ENCODE peak calls at places on chromosomes 3 and 15, in seven cellular contexts. Y, A, W, I, V, Q and K are unnamed samples. For H3K9me3 and H3K4me1, the result is how much of the 10 kb centered on the place peaks cover.

GRCh38 chr3:111621535-111621934 is 26.4 kb upstream of the ZBED2 start:
- DNase-seq in I (no peak), W (no peak), V (no peak), A (no peak), Y (peak), Q (no peak), K (peak)

GRCh38 chr3:187621881-187622280 is 48.3 kb downstream of the SST start:
- DNase-seq in A (no peak), W (no peak), Y (peak), I (no peak), V (no peak), Q (no peak), K (no peak)

GRCh38 chr15:69526086-69526485 is 73.5 kb downstream of the RPLP1 start:
- DNase-seq in Q (no peak), Y (no peak), I (peak), W (no peak), V (no peak), A (no peak), K (no peak)

GRCh38 chr3:107441617-107442016 is 64.4 kb downstream of the CCDC54 start:
- DNase-seq in W (no peak), Q (no peak), Y (no peak), I (no peak), A (no peak), V (no peak), K (peak)

GRCh38 chr15:72312605-72313447 is 7.1 kb downstream of the CELF6 start:
- DNase-seq in Q (peak), I (peak), A (peak), W (peak), Y (peak), V (peak), K (peak)

GRCh38 chr3:156218353-156218744 is 98.0 kb downstream of the KCNAB1 start:
- DNase-seq in Y (no peak), V (no peak), I (no peak), W (no peak), A (no peak), Q (no peak), K (no peak)

GRCh38 chr3:133474251-133474801 is 74.5 kb downstream of the BFSP2 start:
- DNase-seq in I (peak), W (no peak), Q (no peak), A (no peak), Y (peak), V (peak), K (peak)

GRCh38 chr15:46442196-46442595 is 807.4 kb downstream of the SQOR start:
- DNase-seq in W (no peak), Q (no peak), V (no peak), I (no peak), A (no peak), Y (no peak), K (peak)

GRCh38 chr3:110685630-110686029 is 386.0 kb upstream of the NECTIN3 start:
- DNase-seq in Q (no peak), W (no peak), A (no peak), I (no peak), V (no peak), Y (peak), K (no peak)

GRCh38 chr3:25971736-25972135 is 181.8 kb downstream of the OXSM start:
- DNase-seq in I (no peak), W (no peak), V (no peak), A (no peak), Q (no peak), Y (no peak), K (no peak)

GRCh38 chr15:51132384-51133139 is 37.9 kb upstream of the TNFAIP8L3 start:
- DNase-seq in Q (peak), V (peak), I (peak), A (no peak), Y (peak), W (no peak), K (peak)

GRCh38 chr3:12663311-12663935 is 494 bp downstream of the RAF1 start:
- DNase-seq in W (peak), I (peak), A (no peak), Y (no peak), V (no peak), Q (peak), K (peak)

GRCh38 chr3:185540705-185541104 is 11.7 kb downstream of the LIPH start:
- DNase-seq in W (no peak), Y (no peak), V (no peak), I (no peak), A (no peak), Q (no peak), K (no peak)

GRCh38 chr3:94036909-94037507 is 8.6 kb upstream of the STX19 start:
- DNase-seq in A (no peak), I (no peak), W (no peak), Y (peak), Q (no peak), V (no peak), K (peak)

GRCh38 chr15:27260523-27260922 is 289.5 kb downstream of the GABRG3 start:
- DNase-seq in A (no peak), V (no peak), I (no peak), Q (no peak), W (no peak), Y (no peak), K (no peak)

GRCh38 chr15:75215107-75216004 is 13.7 kb downstream of the C15orf39 start:
- DNase-seq in V (no peak), Y (no peak), I (no peak), W (no peak), Q (no peak), A (no peak), K (no peak)

GRCh38 chr3:146796078-146796477 is 190.9 kb upstream of the PLSCR5 start:
- DNase-seq in V (no peak), Y (no peak), W (no peak), I (no peak), Q (no peak), A (no peak), K (no peak)

GRCh38 chr3:185161761-185162160 is 8.9 kb upstream of the C3orf70 start:
- DNase-seq in I (no peak), Y (no peak), V (no peak), W (no peak), A (no peak), Q (no peak), K (no peak)

GRCh38 chr3:31502803-31503221 is 29.9 kb upstream of the STT3B start:
- DNase-seq in Q (no peak), V (no peak), Y (no peak), I (no peak), A (no peak), W (no peak), K (no peak)

GRCh38 chr3:76365284-76365683 is 579.9 kb upstream of the ZNF717 start:
- DNase-seq in A (no peak), W (no peak), I (no peak), Q (no peak), Y (no peak), V (no peak), K (no peak)

GRCh38 chr3:76367281-76367680 is 581.9 kb upstream of the ZNF717 start:
- DNase-seq in I (no peak), Y (no peak), V (no peak), A (no peak), Q (no peak), W (no peak), K (no peak)

GRCh38 chr3:76370749-76371148 is 585.4 kb upstream of the ZNF717 start:
- DNase-seq in I (no peak), W (no peak), A (no peak), Y (no peak), Q (no peak), V (no peak), K (no peak)

GRCh38 chr3:76372497-76372896 is 587.1 kb upstream of the ZNF717 start:
- DNase-seq in Y (no peak), I (no peak), V (no peak), W (no peak), Q (no peak), A (no peak), K (no peak)

DNA sequence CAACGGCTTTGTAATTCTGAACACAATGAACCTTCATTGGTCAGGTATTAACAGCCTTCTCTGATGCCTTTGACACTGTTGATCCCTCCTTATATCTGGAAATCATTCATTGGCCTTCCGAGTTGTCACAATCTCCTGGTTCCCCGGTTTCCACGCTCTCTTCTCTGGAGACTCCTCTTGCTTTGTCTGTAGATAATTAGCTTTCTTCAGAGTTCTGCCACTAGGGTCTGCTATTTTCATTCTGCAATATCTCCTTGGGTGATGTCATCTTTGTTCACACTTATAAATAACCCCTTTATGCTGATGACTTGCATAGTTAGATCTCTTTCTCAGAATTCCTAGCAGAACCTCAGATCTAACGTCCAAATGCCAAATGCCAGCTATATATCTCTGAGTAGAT is 583.8 kb upstream of the ZNF717 start:
- DNase-seq in V (no peak), A (no peak), Q (no peak), I (no peak), W (no peak), Y (no peak), K (no peak)
- TF ChIP-seq CTCF in V (peak), A (no peak), Q (no peak), I (no peak), W (no peak), Y (peak), K (no peak)

GRCh38 chr3:28765194-28765593 is 416.6 kb upstream of the AZI2 start:
- DNase-seq in Y (no peak), Q (no peak), I (no peak), W (no peak), A (no peak), V (no peak), K (no peak)

DNA sequence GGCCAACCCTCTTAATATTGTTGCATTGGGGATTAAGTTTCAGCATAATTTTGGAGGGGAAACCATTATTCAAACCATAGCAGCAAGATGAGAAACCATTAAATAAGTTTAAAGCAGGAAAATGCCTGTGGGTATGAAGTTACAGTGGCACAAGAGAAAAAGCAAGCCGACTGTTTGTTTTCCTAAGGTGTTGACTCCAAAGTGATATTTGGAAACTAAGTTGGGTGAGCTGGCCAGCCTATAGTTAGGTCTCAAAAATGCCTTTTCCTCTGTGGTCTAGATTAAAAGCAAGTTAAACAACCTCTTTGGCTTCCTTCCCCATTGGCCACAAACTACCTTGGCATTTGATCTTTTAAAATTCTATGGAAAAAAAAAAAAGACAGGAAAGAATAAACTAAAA is 419.8 kb upstream of the AZI2 start:
- DNase-seq in V (no peak), Q (no peak), Y (no peak), I (no peak), W (no peak), A (no peak), K (no peak)
- H3K9me3 ChIP-seq in V (under half), Q (under half), Y (under half), I (under half), W (under half), A (under half), K (under half)

GRCh38 chr15:64742921-64743320 is 32.5 kb downstream of the RBPMS2 start:
- DNase-seq in I (no peak), W (no peak), Q (no peak), Y (no peak), A (no peak), V (no peak), K (no peak)

GRCh38 chr15:64740361-64741170 is 34.8 kb downstream of the RBPMS2 start:
- DNase-seq in Q (no peak), A (no peak), W (no peak), V (peak), Y (no peak), I (peak), K (no peak)

GRCh38 chr15:64746356-64746755 is 29.0 kb downstream of the RBPMS2 start:
- DNase-seq in I (no peak), Q (no peak), W (no peak), A (no peak), V (no peak), Y (no peak), K (no peak)

GRCh38 chr15:64742385-64742784 is 33.0 kb downstream of the RBPMS2 start:
- DNase-seq in A (no peak), W (no peak), Q (no peak), I (no peak), V (no peak), Y (no peak), K (no peak)

GRCh38 chr15:64743691-64744090 is 31.7 kb downstream of the RBPMS2 start:
- DNase-seq in V (no peak), A (no peak), Y (no peak), W (no peak), Q (no peak), I (no peak), K (no peak)
- H3K4me1 ChIP-seq in V (under half), A (under half), Y (under half), W (under half), Q (under half), I (under half), K (under half)

GRCh38 chr3:48405971-48406370 is 23.9 kb downstream of the PLXNB1 start:
- DNase-seq in Y (no peak), W (no peak), V (no peak), Q (no peak), A (no peak), I (no peak), K (no peak)

GRCh38 chr3:48405343-48405881 is 24.5 kb downstream of the PLXNB1 start:
- DNase-seq in W (peak), V (peak), I (peak), Y (no peak), A (no peak), Q (no peak), K (no peak)

GRCh38 chr3:48404440-48405342 is 25.2 kb downstream of the PLXNB1 start:
- DNase-seq in A (no peak), V (peak), Q (no peak), Y (no peak), I (peak), W (peak), K (no peak)

GRCh38 chr3:48407542-48408099 is 22.3 kb downstream of the PLXNB1 start:
- DNase-seq in I (no peak), A (no peak), W (no peak), Q (peak), Y (no peak), V (peak), K (no peak)

GRCh38 chr3:48406443-48407431 is 23.1 kb downstream of the PLXNB1 start:
- DNase-seq in V (no peak), Y (no peak), A (no peak), W (peak), Q (no peak), I (no peak), K (no peak)
- TF ChIP-seq CTCF in V (no peak), Y (no peak), A (no peak), W (no peak), Q (no peak), I (no peak), K (no peak)

GRCh38 chr15:19973718-19974117 is 567.9 kb downstream of the GOLGA6L6 start:
- DNase-seq in V (no peak), A (no peak), I (no peak), W (no peak), Q (no peak), Y (no peak), K (no peak)
- H3K9me3 ChIP-seq in V (under half), A (under half), I (under half), W (under half), Q (under half), Y (under half), K (under half)

GRCh38 chr3:66432767-66433521 is 67.9 kb downstream of the LRIG1 start:
- DNase-seq in Q (no peak), V (no peak), Y (no peak), A (no peak), W (no peak), I (peak), K (no peak)

GRCh38 chr3:66432041-66432766 is 68.6 kb downstream of the LRIG1 start:
- DNase-seq in V (no peak), Y (no peak), W (no peak), A (no peak), I (no peak), Q (no peak), K (no peak)

GRCh38 chr3:66428733-66429132 is 72.1 kb downstream of the LRIG1 start:
- DNase-seq in V (peak), I (peak), A (no peak), W (peak), Q (peak), Y (no peak), K (no peak)

GRCh38 chr3:66431494-66431893 is 69.3 kb downstream of the LRIG1 start:
- DNase-seq in A (no peak), V (no peak), W (no peak), I (peak), Y (no peak), Q (no peak), K (peak)

DNA sequence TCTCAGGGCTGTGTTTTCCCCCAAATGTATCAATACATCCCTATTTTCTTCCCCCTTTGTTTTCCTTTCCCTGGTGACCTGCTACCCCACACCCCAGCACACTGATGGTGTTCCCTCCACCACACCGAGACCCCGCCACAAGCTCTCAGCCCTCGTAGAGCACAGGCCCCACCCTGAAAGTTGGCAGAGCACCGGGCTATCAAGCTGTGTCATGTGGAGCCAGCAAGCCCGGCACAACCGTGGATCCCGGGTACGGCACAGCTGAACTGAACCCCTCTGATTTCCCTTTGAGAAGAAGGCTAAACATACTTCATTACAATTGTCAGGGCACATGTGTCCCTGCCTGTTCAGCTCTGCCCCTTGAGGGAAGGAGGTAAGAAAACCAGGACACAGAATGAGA is 69.9 kb downstream of the LRIG1 start:
- DNase-seq in W (no peak), Q (no peak), A (no peak), V (no peak), I (no peak), Y (no peak), K (no peak)
- H3K4me1 ChIP-seq in W (half or more), Q (under half), A (under half), V (under half), I (half or more), Y (under half), K (under half)